ENCODE peak calls at places on chromosomes 7 and 10, in ten cellular contexts. P is mammary epithelial cell; Z is CD4-positive, alpha-beta memory T cell; A is left ventricle myocardium inferior; M is OCI-LY7; O is BJ; I is IMR-90; Q is body of pancreas; C is neural progenitor cell; W is NT2/D1. X is an unnamed sample. For H3K36me3, the result is how much of the 10 kb centered on the place peaks cover.

GRCh38 chr10:33277135-33277536 is 57.3 kb downstream of the NRP1 start:
- DNase-seq in C (no peak), P (no peak), M (no peak), Z (no peak), Q (peak), O (no peak), A (peak), I (peak), W (no peak), X (no peak)

GRCh38 chr10:15333909-15334649 is 37.0 kb downstream of the FAM171A1 start:
- DNase-seq in P (no peak), I (peak), Q (no peak), W (no peak), O (no peak), M (no peak), Z (no peak), C (no peak), A (no peak), X (no peak)

GRCh38 chr10:132389631-132390454 is 7.2 kb upstream of the PWWP2B start:
- DNase-seq in A (peak), I (no peak), W (no peak), O (no peak), M (peak), Q (peak), Z (no peak), P (no peak), C (no peak), X (peak)

GRCh38 chr7:142468871-142469652 is 211.2 kb upstream of the PRSS58 start:
- DNase-seq in Z (no peak), O (no peak), W (no peak), A (no peak), Q (no peak), P (no peak), C (no peak), M (no peak), I (no peak), X (no peak)

GRCh38 chr7:97246317-97246716 is 128.8 kb downstream of the SDHAF3 start:
- DNase-seq in Z (no peak), O (no peak), C (no peak), I (no peak), A (no peak), Q (no peak), M (no peak), W (no peak), P (no peak), X (no peak)

GRCh38 chr7:40470111-40470736 is 335.4 kb downstream of the SUGCT start:
- DNase-seq in M (no peak), I (peak), Q (no peak), Z (no peak), A (no peak), P (no peak), W (no peak), C (no peak), O (no peak), X (peak)

GRCh38 chr7:70579397-70580097 is 552.4 kb upstream of the GALNT17 start:
- DNase-seq in Q (no peak), M (no peak), C (no peak), A (no peak), W (no peak), O (no peak), P (no peak), I (no peak), Z (no peak), X (no peak)

GRCh38 chr10:3090914-3091313 is 23.6 kb downstream of the PFKP start:
- DNase-seq in Z (no peak), P (peak), C (peak), A (peak), Q (peak), O (no peak), W (no peak), I (peak), M (no peak), X (peak)

GRCh38 chr10:95558593-95559320 is 2.4 kb downstream of the SORBS1 start:
- DNase-seq in Q (no peak), W (no peak), C (no peak), P (no peak), Z (no peak), M (no peak), I (no peak), O (no peak), A (no peak), X (no peak)

GRCh38 chr10:105207596-105207995 is 566.5 kb downstream of the SORCS3 start:
- DNase-seq in M (no peak), A (no peak), C (no peak), Z (no peak), I (no peak), P (no peak), Q (no peak), W (no peak), O (no peak), X (no peak)

GRCh38 chr7:290554-291301 is 758 bp downstream of the FOXL3 start:
- DNase-seq in I (no peak), M (no peak), P (no peak), A (no peak), C (no peak), W (no peak), Z (no peak), O (no peak), Q (no peak), X (peak)

GRCh38 chr10:95818663-95819062 is 62.7 kb downstream of the ENTPD1 start:
- DNase-seq in W (no peak), A (no peak), Q (no peak), Z (no peak), C (no peak), I (peak), P (peak), O (peak), M (no peak), X (no peak)

GRCh38 chr7:159027091-159027802 is 117.4 kb downstream of the VIPR2 start:
- DNase-seq in Z (no peak), A (no peak), P (no peak), O (no peak), M (no peak), C (peak), W (no peak), I (no peak), Q (no peak), X (no peak)

GRCh38 chr7:157224627-157225026 is 85.9 kb downstream of the UBE3C start:
- DNase-seq in Z (no peak), W (no peak), M (peak), O (no peak), Q (no peak), I (peak), C (no peak), P (no peak), A (no peak), X (no peak)

GRCh38 chr7:86939197-86939814 is 120.1 kb downstream of the ELAPOR2 start:
- DNase-seq in I (peak), M (peak), Z (peak), Q (peak), O (peak), C (peak), A (no peak), P (peak), W (peak), X (peak)

GRCh38 chr7:11060883-11061282 is 87.2 kb downstream of the PHF14 start:
- DNase-seq in C (no peak), Q (no peak), P (no peak), O (no peak), Z (no peak), I (no peak), W (no peak), M (no peak), A (no peak), X (no peak)

GRCh38 chr7:153657182-153657800 is 394.9 kb upstream of the DPP6 start:
- DNase-seq in P (no peak), I (no peak), A (no peak), M (no peak), O (no peak), C (no peak), Q (no peak), Z (no peak), W (peak), X (no peak)

GRCh38 chr10:128178319-128178937 is 52.2 kb upstream of the MKI67 start:
- DNase-seq in A (no peak), P (no peak), I (peak), O (no peak), M (peak), C (peak), Z (peak), Q (no peak), W (peak), X (peak)

GRCh38 chr10:87590705-87591588 is 68.7 kb upstream of the PAPSS2 start:
- DNase-seq in W (no peak), O (no peak), C (no peak), I (peak), Q (no peak), Z (no peak), M (no peak), A (no peak), P (peak), X (no peak)

GRCh38 chr7:5322621-5323410 is 40.1 kb downstream of the SLC29A4 start:
- DNase-seq in Z (no peak), I (no peak), C (no peak), A (no peak), W (no peak), Q (no peak), P (no peak), M (no peak), O (no peak), X (no peak)

GRCh38 chr7:88219781-88220747 is at the start of gene SRI:
- DNase-seq in O (peak), I (peak), C (peak), A (peak), M (peak), W (peak), P (peak), Q (peak), Z (peak), X (peak)

GRCh38 chr10:91296471-91296870 is 76.0 kb downstream of the PCGF5 start:
- DNase-seq in C (peak), W (peak), I (no peak), A (no peak), Q (no peak), Z (no peak), O (no peak), M (peak), P (peak), X (no peak)

GRCh38 chr10:113180401-113181154 is 230.5 kb downstream of the TCF7L2 start:
- DNase-seq in W (no peak), C (no peak), P (no peak), Q (no peak), O (no peak), I (no peak), A (no peak), Z (no peak), M (no peak), X (no peak)

GRCh38 chr10:14736600-14737081 is 38.1 kb downstream of the FAM107B start:
- DNase-seq in I (peak), A (peak), P (no peak), M (peak), C (peak), O (peak), Z (no peak), Q (peak), W (no peak), X (no peak)

GRCh38 chr7:27189560-27190283 is 4.7 kb upstream of the HOXA11 start:
- DNase-seq in P (no peak), C (no peak), W (no peak), Z (no peak), Q (peak), A (no peak), O (no peak), M (no peak), I (no peak), X (no peak)

GRCh38 chr7:38374507-38374906 is 101.1 kb upstream of the TARP start:
- DNase-seq in I (peak), P (no peak), Q (no peak), W (no peak), M (peak), Z (peak), C (peak), A (no peak), O (no peak), X (no peak)

GRCh38 chr10:91313761-91314520 is 93.5 kb downstream of the PCGF5 start:
- DNase-seq in I (peak), C (no peak), P (peak), O (no peak), A (no peak), W (no peak), M (no peak), Z (no peak), Q (no peak), X (no peak)

GRCh38 chr7:148084138-148084537 is 506.4 kb upstream of the C7orf33 start:
- DNase-seq in P (peak), Q (peak), A (no peak), Z (no peak), O (no peak), I (peak), M (peak), C (peak), W (peak), X (peak)

GRCh38 chr7:134571101-134571500 is 22.2 kb downstream of the AKR1B15 start:
- DNase-seq in W (no peak), C (no peak), Q (no peak), A (no peak), P (no peak), Z (no peak), O (no peak), I (no peak), M (no peak), X (no peak)

GRCh38 chr10:78756604-78757442 is 311.9 kb upstream of the ZMIZ1 start:
- DNase-seq in Q (peak), C (peak), A (peak), I (peak), P (peak), Z (no peak), W (no peak), M (no peak), O (peak), X (no peak)

GRCh38 chr7:159102681-159103381 is 41.8 kb downstream of the VIPR2 start:
- DNase-seq in M (no peak), Q (peak), W (no peak), C (no peak), O (no peak), Z (no peak), A (no peak), I (no peak), P (no peak), X (peak)

GRCh38 chr7:137169282-137169698 is 174.2 kb downstream of the PTN start:
- DNase-seq in I (peak), C (peak), Z (no peak), P (peak), O (peak), A (peak), M (peak), W (peak), Q (peak), X (peak)

GRCh38 chr7:12031638-12032037 is 179.5 kb upstream of the TMEM106B start:
- DNase-seq in I (peak), Z (no peak), C (no peak), O (no peak), W (peak), M (no peak), P (peak), Q (no peak), A (no peak), X (no peak)

GRCh38 chr10:35533565-35533964 is 71.6 kb upstream of the GJD4 start:
- DNase-seq in Q (no peak), W (no peak), A (no peak), P (no peak), M (no peak), C (no peak), I (no peak), Z (no peak), O (no peak), X (no peak)
- H3K36me3 ChIP-seq in Q (under half), W (under half), A (half or more), P (under half), M (half or more), C (under half), I (under half), Z (under half), O (under half), X (under half)

GRCh38 chr7:23335621-23336020 is 36.5 kb downstream of the MALSU1 start:
- DNase-seq in I (no peak), M (no peak), O (no peak), Q (no peak), Z (no peak), W (no peak), A (no peak), P (no peak), C (no peak), X (no peak)
- H3K36me3 ChIP-seq in I (under half), M (half or more), O (under half), Q (under half), Z (under half), W (half or more), A (under half), P (under half), C (half or more), X (under half)

DNA sequence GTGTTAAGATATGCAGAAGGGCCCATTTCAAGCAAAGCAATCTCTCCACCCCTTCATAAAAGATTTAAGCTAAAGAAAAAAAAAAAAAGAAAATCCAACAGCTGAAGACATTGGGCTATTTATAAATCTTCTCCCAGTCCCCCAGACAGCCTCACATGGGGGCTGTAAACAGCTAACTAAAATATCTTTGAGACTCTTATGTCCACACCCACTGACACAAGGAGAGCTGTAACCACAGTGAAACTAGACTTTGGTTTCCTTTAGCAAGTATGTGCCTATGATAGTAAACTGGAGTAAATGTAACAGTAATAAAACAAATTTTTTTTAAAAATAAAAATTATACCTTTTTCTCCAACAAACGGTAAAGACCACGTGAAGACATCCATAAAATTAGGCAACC is 28.6 kb downstream of the PPP3CB start:
- DNase-seq in P (no peak), Q (no peak), W (no peak), A (no peak), M (no peak), C (no peak), Z (no peak), I (no peak), O (no peak), X (no peak)
- H3K36me3 ChIP-seq in P (under half), Q (under half), W (half or more), A (half or more), M (half or more), C (under half), Z (under half), I (under half), O (under half), X (under half)

DNA sequence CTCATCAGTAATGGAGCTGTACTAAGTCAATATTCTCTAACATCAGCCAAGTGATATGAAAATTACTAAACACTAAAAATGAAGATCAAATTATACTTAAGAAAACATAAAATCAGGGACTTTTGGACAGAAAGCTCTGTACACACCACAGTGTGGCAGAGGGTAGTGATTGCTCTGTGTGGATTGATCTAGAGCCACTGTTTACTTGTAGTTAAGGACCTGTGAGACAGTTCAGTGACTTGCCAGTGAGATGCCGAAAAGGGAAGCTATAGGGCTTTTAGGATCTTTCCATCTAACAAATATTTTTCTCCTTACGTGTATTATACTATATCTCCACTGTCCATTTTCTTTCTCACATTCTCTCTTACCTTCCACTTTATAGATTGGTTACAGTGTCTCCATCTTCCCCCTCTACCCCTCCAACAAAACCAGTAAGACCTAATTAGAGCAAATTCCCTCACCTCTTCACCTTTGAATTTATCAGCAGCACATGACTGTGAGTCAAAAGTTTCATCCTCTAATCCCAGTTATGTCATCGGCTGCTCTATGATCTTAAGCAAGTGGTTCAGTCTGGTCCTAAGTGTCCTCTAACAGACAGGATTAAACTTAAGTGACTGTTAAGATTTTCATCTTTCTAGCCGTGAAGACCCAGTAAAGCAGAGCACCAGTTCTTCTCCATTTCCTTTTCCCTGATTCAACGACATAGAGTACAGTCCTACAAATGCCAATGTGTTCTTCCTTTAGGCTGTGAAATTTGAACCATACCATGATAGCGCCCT is 6.9 kb downstream of the PIK3CG start:
- DNase-seq in Q (no peak), O (no peak), Z (no peak), P (peak), I (no peak), M (peak), C (no peak), W (no peak), A (no peak), X (no peak)
- H3K36me3 ChIP-seq in Q (under half), O (under half), Z (under half), P (under half), I (under half), M (half or more), C (under half), W (under half), A (under half), X (under half)

DNA sequence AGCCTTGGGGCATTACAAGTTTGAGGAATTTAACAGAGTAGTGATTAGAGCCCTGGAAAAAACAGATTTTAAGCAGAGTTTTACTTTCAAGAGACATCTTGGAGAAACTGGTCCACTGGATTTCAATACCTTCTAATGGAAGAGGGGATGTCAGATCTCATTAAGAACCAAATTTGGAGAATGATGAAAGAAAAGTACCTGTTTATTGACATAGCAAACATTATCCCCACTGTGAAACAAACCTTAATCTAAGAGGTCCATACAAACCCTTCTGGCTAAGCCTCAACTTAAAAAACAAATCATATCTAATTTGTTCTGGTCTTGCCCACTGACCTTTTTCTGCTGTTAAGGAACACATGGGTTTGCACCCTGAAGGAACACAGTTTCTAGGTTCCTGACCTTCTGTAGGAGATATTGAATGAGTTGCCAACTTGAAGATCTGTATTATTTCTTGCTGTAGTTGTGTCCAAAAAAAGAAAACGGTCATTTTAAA is 53.5 kb downstream of the LAMB1 start:
- DNase-seq in A (no peak), C (no peak), Q (no peak), W (no peak), Z (no peak), P (no peak), M (no peak), O (no peak), I (no peak), X (no peak)
- H3K36me3 ChIP-seq in A (half or more), C (under half), Q (under half), W (half or more), Z (under half), P (under half), M (under half), O (under half), I (half or more), X (under half)

DNA sequence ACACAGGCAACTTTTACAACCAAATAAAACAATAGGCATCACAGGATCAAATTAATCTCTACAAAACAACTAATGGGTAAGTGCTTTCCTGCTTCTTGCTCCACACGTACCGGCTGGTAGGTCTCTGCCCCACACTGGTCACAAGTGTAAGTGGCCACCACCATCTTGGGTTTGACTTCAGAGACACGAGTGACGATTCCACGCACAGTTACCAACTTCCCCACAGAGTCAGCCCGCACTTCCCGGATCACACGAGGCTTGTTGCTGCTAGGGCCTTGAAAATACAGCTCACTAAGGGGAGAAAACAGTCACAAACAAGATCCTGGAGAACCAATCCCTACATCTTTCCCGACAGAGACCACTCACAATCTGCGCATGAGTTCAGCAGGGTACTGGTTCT is 2.3 kb downstream of the MCM7 start:
- DNase-seq in O (no peak), Z (no peak), C (no peak), Q (no peak), A (no peak), W (no peak), P (no peak), I (no peak), M (no peak), X (no peak)
- H3K36me3 ChIP-seq in O (under half), Z (half or more), C (under half), Q (under half), A (half or more), W (half or more), P (under half), I (half or more), M (half or more), X (under half)

X was measured in Caco-2.